ENCODE peak calls at places on chromosomes 16 and 17, in seven cellular contexts. O is coronary artery; Y is CD8-positive, alpha-beta memory T cell; T is fibroblast of lung; B is thoracic aorta; H is NB4; C is astrocyte of the spinal cord. P is an unnamed sample.
A peak's percentile ranks its signal among the peaks of the same experiment; 100 is the strongest.

GRCh38 chr17:78981010-78981888 is 1.5 kb upstream of the LGALS3BP start:
- DNase-seq in O (no peak), Y (no peak), T (no peak), B (no peak), H (no peak), C (no peak), P (no peak)

GRCh38 chr16:51839697-51840462 is 688.8 kb upstream of the SALL1 start:
- DNase-seq in O (no peak), Y (no peak), T (peak; percentile 45), B (no peak), H (no peak), C (no peak), P (no peak)

GRCh38 chr16:51540259-51540658 is 389.2 kb upstream of the SALL1 start:
- DNase-seq in O (no peak), Y (no peak), T (peak; percentile 50), B (no peak), H (peak; percentile 70), C (peak; percentile 58), P (no peak)

GRCh38 chr16:22161999-22162657 is at the start of gene SDR42E2:
- DNase-seq in O (no peak), Y (peak; percentile 29), T (no peak), B (no peak), H (no peak), C (no peak), P (no peak)

GRCh38 chr17:2393184-2393953 is 7.5 kb downstream of the MNT start:
- DNase-seq in O (peak; percentile 90), Y (peak; percentile 91), T (peak; percentile 85), B (no peak), H (peak; percentile 79), C (peak; percentile 93), P (peak; percentile 73)

GRCh38 chr16:85947511-85948509 is 48.8 kb downstream of the IRF8 start:
- DNase-seq in O (no peak), Y (no peak), T (no peak), B (no peak), H (peak; percentile 68), C (no peak), P (no peak)

GRCh38 chr17:79942011-79942405 is 93.7 kb downstream of the TBC1D16 start:
- DNase-seq in O (peak; percentile 68), Y (no peak), T (no peak), B (no peak), H (no peak), C (no peak), P (no peak)

GRCh38 chr16:69889295-69889964 is 61.7 kb upstream of the CLEC18A start:
- DNase-seq in O (no peak), Y (no peak), T (no peak), B (no peak), H (no peak), C (no peak), P (no peak)

GRCh38 chr16:730666-731509 is 4.0 kb downstream of the HAGHL start:
- DNase-seq in O (no peak), Y (no peak), T (no peak), B (no peak), H (peak; percentile 19), C (no peak), P (no peak)

GRCh38 chr17:35314415-35315216 is 58.8 kb downstream of the SLFN11 start:
- DNase-seq in O (no peak), Y (no peak), T (no peak), B (no peak), H (no peak), C (peak; percentile 2), P (no peak)

GRCh38 chr17:67056746-67057490 is 12.6 kb downstream of the CACNG1 start:
- DNase-seq in O (no peak), Y (no peak), T (no peak), B (no peak), H (no peak), C (no peak), P (no peak)

GRCh38 chr16:73186752-73187151 is 138.8 kb upstream of the ZFHX3 start:
- DNase-seq in O (no peak), Y (no peak), T (no peak), B (no peak), H (no peak), C (no peak), P (no peak)

GRCh38 chr16:89187337-89188063 is 12.8 kb downstream of the SLC22A31 start:
- DNase-seq in O (no peak), Y (peak; percentile 27), T (peak; percentile 19), B (no peak), H (peak; percentile 76), C (peak; percentile 15), P (no peak)

GRCh38 chr16:31874354-31875111 is 926 bp downstream of the ZNF267 start:
- DNase-seq in O (no peak), Y (no peak), T (peak; percentile 59), B (no peak), H (peak; percentile 83), C (peak; percentile 28), P (peak; percentile 28)

GRCh38 chr17:21302711-21303425 is 18.4 kb downstream of the MAP2K3 start:
- DNase-seq in O (no peak), Y (no peak), T (no peak), B (no peak), H (no peak), C (no peak), P (no peak)

GRCh38 chr17:6471531-6472465 is 27.5 kb downstream of the PIMREG start:
- DNase-seq in O (no peak), Y (no peak), T (peak; percentile 70), B (no peak), H (peak; percentile 57), C (peak; percentile 57), P (no peak)

GRCh38 chr17:6811520-6811919 is 20.0 kb downstream of the TEKT1 start:
- DNase-seq in O (no peak), Y (no peak), T (no peak), B (no peak), H (no peak), C (no peak), P (no peak)

GRCh38 chr17:8123695-8124349 is at the start of gene HES7:
- DNase-seq in O (no peak), Y (no peak), T (no peak), B (no peak), H (peak; percentile 14), C (no peak), P (no peak)

GRCh38 chr16:77860944-77861343 is 72.6 kb downstream of the VAT1L start:
- DNase-seq in O (no peak), Y (no peak), T (no peak), B (no peak), H (no peak), C (no peak), P (no peak)

GRCh38 chr16:83954577-83955016 is 1.6 kb downstream of the OSGIN1 start:
- DNase-seq in O (peak; percentile 82), Y (no peak), T (peak; percentile 62), B (peak; percentile 25), H (peak; percentile 39), C (peak; percentile 18), P (no peak)

GRCh38 chr16:83953796-83954576 is 946 bp downstream of the OSGIN1 start:
- DNase-seq in O (no peak), Y (no peak), T (peak; percentile 44), B (no peak), H (peak; percentile 72), C (peak; percentile 35), P (peak; percentile 83)

GRCh38 chr16:83952587-83952939 is 477 bp upstream of the OSGIN1 start:
- DNase-seq in O (no peak), Y (no peak), T (peak; percentile 72), B (no peak), H (no peak), C (no peak), P (no peak)

GRCh38 chr16:83951544-83951943 is 1.5 kb upstream of the OSGIN1 start:
- DNase-seq in O (no peak), Y (no peak), T (no peak), B (no peak), H (no peak), C (no peak), P (no peak)

DNA sequence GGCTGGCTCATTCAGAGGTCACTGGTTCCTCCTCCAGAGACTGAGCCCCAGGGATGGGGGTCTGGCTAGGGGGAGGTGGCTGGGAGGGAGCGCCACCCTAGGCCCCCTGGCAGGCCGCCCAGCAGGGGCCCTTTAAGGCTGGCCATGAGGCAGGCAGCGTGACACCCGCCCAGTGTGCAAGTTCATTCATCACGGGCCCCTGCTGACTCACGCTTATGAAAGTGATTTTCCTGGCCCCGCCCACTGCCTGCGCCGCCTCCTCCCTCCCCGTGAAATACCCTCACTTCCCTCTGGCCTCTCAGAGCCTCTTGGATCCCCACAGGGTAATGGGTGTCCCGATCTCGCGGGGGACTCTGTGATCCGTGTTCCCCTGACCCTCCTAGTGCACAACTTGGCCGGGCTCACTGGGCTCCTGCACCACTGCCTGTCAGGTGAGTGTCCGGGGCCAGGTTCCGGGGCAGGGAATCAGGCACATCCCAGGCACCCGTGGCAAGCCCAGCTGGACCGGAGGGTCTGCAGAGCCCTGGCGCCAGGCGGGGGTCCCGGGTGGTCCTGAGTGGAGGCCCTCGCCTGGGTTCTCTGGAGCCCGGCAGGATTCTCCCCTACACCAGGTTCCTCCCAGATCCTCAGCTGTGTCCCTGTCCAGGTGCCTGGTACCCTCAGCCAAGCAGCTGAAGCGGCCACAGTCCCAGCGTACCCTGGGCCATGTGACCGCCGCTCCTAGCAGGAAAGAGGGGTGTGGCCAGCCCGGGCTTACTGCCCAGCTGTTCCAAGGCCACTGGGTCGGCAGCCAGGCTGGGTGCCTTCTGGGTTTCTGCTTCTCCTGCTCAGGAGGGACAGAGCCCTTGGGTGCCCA is at the start of gene OSGIN1:
- DNase-seq in O (peak; percentile 97), Y (no peak), T (peak; percentile 92), B (peak; percentile 92), H (peak; percentile 95), C (peak; percentile 91), P (peak; percentile 69)
- H3K4me3 ChIP-seq in O (peak within 1 kb of the TSS; percentile 78), Y (no peak within 1 kb of the TSS), T (peak within 1 kb of the TSS; percentile 83), B (peak within 1 kb of the TSS; percentile 83), H (peak within 1 kb of the TSS; percentile 49), C (peak within 1 kb of the TSS; percentile 50), P (peak within 1 kb of the TSS; percentile 60)

DNA sequence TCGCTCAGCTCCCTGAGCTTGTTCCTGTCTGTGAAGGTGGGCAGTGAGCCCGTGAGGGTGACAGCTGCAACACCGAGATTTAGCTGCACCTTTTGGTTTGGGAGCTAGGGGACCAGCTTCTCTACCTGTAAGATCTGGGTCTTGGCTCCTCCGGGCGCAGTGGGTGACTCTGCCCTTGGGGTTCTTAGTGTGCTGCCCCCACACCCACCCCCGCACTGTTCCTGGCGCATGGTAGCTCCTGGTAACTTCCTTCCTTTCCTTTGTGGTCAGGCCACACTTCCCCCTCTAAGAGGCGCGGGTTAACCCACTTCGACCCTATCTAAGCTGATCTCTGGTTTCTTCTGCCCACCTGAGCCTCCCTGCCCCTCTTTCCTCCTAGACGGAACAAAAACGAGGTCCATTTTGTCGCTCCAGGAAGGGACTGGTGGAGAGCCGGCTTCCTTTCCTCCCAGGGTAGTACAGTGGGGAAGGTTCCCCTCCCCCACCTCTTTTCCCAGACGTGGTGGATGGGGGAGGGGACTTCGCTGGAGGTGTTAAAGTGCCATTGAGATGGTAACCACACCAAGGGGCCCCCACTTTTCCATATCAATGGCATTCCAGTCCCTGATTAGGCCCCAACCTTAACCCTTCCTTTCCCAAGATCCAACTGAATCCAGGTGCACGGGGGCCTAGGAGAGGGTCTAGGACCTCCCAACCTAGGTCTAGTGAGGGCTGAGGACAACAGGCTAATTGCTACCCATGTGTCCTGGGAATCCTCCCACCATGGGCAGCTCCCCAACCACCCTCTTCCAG is 4.6 kb upstream of the CLDN9 start:
- DNase-seq in O (no peak), Y (no peak), T (no peak), B (no peak), H (peak; percentile 88), C (no peak), P (peak; percentile 48)
- H3K4me3 ChIP-seq in O (peak overlapping the region; percentile 17), Y (peak overlapping the region; percentile 32), T (no peak overlapping the region), B (peak overlapping the region; percentile 4), H (peak overlapping the region; percentile 27), C (no peak overlapping the region), P (no peak overlapping the region)

GRCh38 chr17:40316571-40317344 is 7.8 kb downstream of the RARA start:
- DNase-seq in O (peak; percentile 87), Y (no peak), T (peak; percentile 83), B (no peak), H (peak; percentile 42), C (peak; percentile 81), P (no peak)
- H3K4me3 ChIP-seq in O (peak overlapping the region; percentile 83), Y (peak overlapping the region; percentile 92), T (peak overlapping the region; percentile 99), B (peak overlapping the region; percentile 99), H (no peak overlapping the region), C (no peak overlapping the region), P (no peak overlapping the region)

GRCh38 chr17:47839071-47839470 is 2.0 kb downstream of the SCRN2 start:
- DNase-seq in O (no peak), Y (no peak), T (no peak), B (no peak), H (no peak), C (no peak), P (no peak)
- H3K4me3 ChIP-seq in O (no peak overlapping the region), Y (no peak overlapping the region), T (no peak overlapping the region), B (no peak overlapping the region), H (no peak overlapping the region), C (no peak overlapping the region), P (no peak overlapping the region)